ENCODE peak calls at places on chromosomes 2 and 18, in ten cellular contexts. Y, C, F, W, J, I, O, G, Q and S are unnamed samples.

GRCh38 chr2:28619213-28620196 is 123.6 kb downstream of the PLB1 start:
- DNase-seq in Y (no peak), C (peak; percentile 15), F (no peak), W (no peak), J (no peak), I (no peak), O (no peak), G (peak; percentile 36), Q (no peak), S (no peak)

GRCh38 chr2:154452906-154453493 is 245.5 kb upstream of the KCNJ3 start:
- DNase-seq in Y (no peak), C (no peak), F (no peak), W (peak; percentile 7), J (peak; percentile 8), I (no peak), O (no peak), G (no peak), Q (peak; percentile 22), S (no peak)

GRCh38 chr18:76452357-76452756 is 42.7 kb downstream of the ZNF516 start:
- DNase-seq in Y (no peak), C (no peak), F (no peak), W (no peak), J (no peak), I (no peak), O (no peak), G (no peak), Q (no peak), S (no peak)

GRCh38 chr2:205758051-205758450 is 75.8 kb downstream of the NRP2 start:
- DNase-seq in Y (no peak), C (no peak), F (no peak), W (no peak), J (no peak), I (no peak), O (no peak), G (no peak), Q (no peak), S (no peak)

GRCh38 chr2:69483696-69484095 is 46.5 kb upstream of the NFU1 start:
- DNase-seq in Y (peak; percentile 92), C (no peak), F (no peak), W (peak; percentile 28), J (no peak), I (no peak), O (peak; percentile 66), G (no peak), Q (no peak), S (no peak)

GRCh38 chr2:159399716-159400525 is 113.4 kb upstream of the WDSUB1 start:
- DNase-seq in Y (no peak), C (no peak), F (no peak), W (no peak), J (no peak), I (peak; percentile 70), O (no peak), G (no peak), Q (peak; percentile 6), S (no peak)

GRCh38 chr2:212667751-212668316 is 129.2 kb upstream of the ERBB4 start:
- DNase-seq in Y (no peak), C (no peak), F (no peak), W (no peak), J (no peak), I (no peak), O (no peak), G (peak; percentile 29), Q (no peak), S (no peak)

GRCh38 chr2:236545814-236546480 is 23.7 kb upstream of the ACKR3 start:
- DNase-seq in Y (no peak), C (no peak), F (no peak), W (no peak), J (peak; percentile 74), I (no peak), O (no peak), G (no peak), Q (no peak), S (peak; percentile 66)

GRCh38 chr2:20212459-20212870 is 12.5 kb downstream of the SDC1 start:
- DNase-seq in Y (no peak), C (peak; percentile 80), F (no peak), W (no peak), J (no peak), I (peak; percentile 76), O (no peak), G (no peak), Q (no peak), S (peak; percentile 57)

GRCh38 chr2:70132244-70133126 is 45.2 kb downstream of the PCBP1 start:
- DNase-seq in Y (peak; percentile 48), C (no peak), F (no peak), W (no peak), J (peak; percentile 56), I (peak; percentile 68), O (peak; percentile 74), G (peak; percentile 84), Q (peak; percentile 32), S (peak; percentile 58)

GRCh38 chr2:15946983-15947382 is 6.6 kb downstream of the MYCN start:
- DNase-seq in Y (no peak), C (no peak), F (no peak), W (no peak), J (no peak), I (no peak), O (no peak), G (no peak), Q (no peak), S (no peak)

GRCh38 chr2:26745609-26746327 is 18.3 kb upstream of the SLC35F6 start:
- DNase-seq in Y (peak; percentile 54), C (peak; percentile 90), F (peak; percentile 82), W (no peak), J (peak; percentile 79), I (peak; percentile 79), O (peak; percentile 85), G (peak; percentile 90), Q (peak; percentile 73), S (no peak)